ENCODE peak calls at places on chromosomes 4 and X, in nine cellular contexts. X is astrocyte of the spinal cord; N is fibroblast of mammary gland; H is naive thymus-derived CD4-positive, alpha-beta T cell; Z is HFFc6; R is colonic mucosa; C is right lobe of liver; K is NCI-H226; L is NCI-H460. S is an unnamed sample.

GRCh38 chr4:68797618-68798017 is 18.2 kb upstream of the UGT2B10 start:
- DNase-seq in X (no peak), N (no peak), H (no peak), Z (no peak), R (no peak), C (no peak), K (no peak), L (no peak), S (no peak)

GRCh38 chrX:29233592-29234179 is 646.4 kb downstream of the IL1RAPL1 start:
- DNase-seq in X (no peak), N (no peak), H (no peak), Z (no peak), R (no peak), C (no peak), K (no peak), L (no peak), S (no peak)

GRCh38 chrX:18638397-18638796 is 33.5 kb downstream of the RS1 start:
- DNase-seq in X (no peak), N (no peak), H (no peak), Z (no peak), R (no peak), C (no peak), K (no peak), L (no peak), S (no peak)

GRCh38 chr4:151865327-151865726 is 104.5 kb upstream of the GATB start:
- DNase-seq in X (no peak), N (no peak), H (no peak), Z (no peak), R (peak; percentile 32), C (peak; percentile 57), K (no peak), L (no peak), S (no peak)

GRCh38 chr4:180636696-180637095 is 1606.5 kb upstream of the TENM3 start:
- DNase-seq in X (peak; percentile 86), N (peak; percentile 21), H (no peak), Z (no peak), R (no peak), C (no peak), K (no peak), L (no peak), S (no peak)

GRCh38 chrX:31166416-31166815 is 94.6 kb upstream of the FTHL17 start:
- DNase-seq in X (no peak), N (no peak), H (no peak), Z (no peak), R (no peak), C (no peak), K (peak; percentile 44), L (no peak), S (no peak)

GRCh38 chr4:7732263-7732662 is 207.4 kb downstream of the AFAP1 start:
- DNase-seq in X (no peak), N (no peak), H (no peak), Z (no peak), R (no peak), C (no peak), K (no peak), L (no peak), S (no peak)

GRCh38 chrX:102976290-102976689 is 39.2 kb downstream of the RAB40AL start:
- DNase-seq in X (no peak), N (peak; percentile 8), H (no peak), Z (peak; percentile 39), R (no peak), C (no peak), K (peak; percentile 60), L (no peak), S (no peak)

GRCh38 chr4:108693211-108693610 is 42.8 kb downstream of the OSTC start:
- DNase-seq in X (no peak), N (no peak), H (no peak), Z (no peak), R (no peak), C (no peak), K (no peak), L (no peak), S (no peak)

GRCh38 chr4:114600066-114600552 is 1.5 kb downstream of the UGT8 start:
- DNase-seq in X (no peak), N (no peak), H (no peak), Z (no peak), R (no peak), C (no peak), K (no peak), L (no peak), S (peak; percentile 29)

GRCh38 chr4:25180524-25181131 is 20.4 kb upstream of the SEPSECS start:
- DNase-seq in X (peak; percentile 41), N (peak; percentile 67), H (peak; percentile 26), Z (peak; percentile 22), R (peak; percentile 24), C (no peak), K (no peak), L (peak; percentile 42), S (peak; percentile 32)

GRCh38 chrX:48468693-48469691 is 1.1 kb downstream of the SLC38A5 start:
- DNase-seq in X (no peak), N (no peak), H (peak; percentile 16), Z (no peak), R (peak; percentile 43), C (no peak), K (no peak), L (peak; percentile 15), S (no peak)

GRCh38 chrX:153460826-153461225 is 9.6 kb downstream of the HAUS7 start:
- DNase-seq in X (peak; percentile 45), N (peak; percentile 48), H (peak; percentile 43), Z (no peak), R (peak; percentile 40), C (no peak), K (peak; percentile 20), L (peak; percentile 51), S (no peak)

GRCh38 chrX:104335765-104336164 is 81.0 kb upstream of the ESX1 start:
- DNase-seq in X (peak; percentile 85), N (peak; percentile 86), H (no peak), Z (peak; percentile 88), R (no peak), C (no peak), K (peak; percentile 17), L (no peak), S (no peak)

GRCh38 chr4:76233967-76234678 is 17.4 kb upstream of the FAM47E start:
- DNase-seq in X (no peak), N (no peak), H (no peak), Z (no peak), R (peak; percentile 57), C (no peak), K (no peak), L (no peak), S (peak; percentile 68)

GRCh38 chrX:110241816-110242215 is 76.1 kb downstream of the AMMECR1 start:
- DNase-seq in X (peak; percentile 35), N (peak; percentile 38), H (no peak), Z (no peak), R (peak; percentile 18), C (peak; percentile 42), K (peak; percentile 38), L (no peak), S (no peak)

GRCh38 chr4:93359609-93360008 is 468.9 kb upstream of the ATOH1 start:
- DNase-seq in X (no peak), N (no peak), H (no peak), Z (no peak), R (no peak), C (no peak), K (no peak), L (no peak), S (no peak)

GRCh38 chr4:151935411-151935810 is 174.6 kb upstream of the GATB start:
- DNase-seq in X (no peak), N (no peak), H (no peak), Z (no peak), R (no peak), C (no peak), K (no peak), L (no peak), S (no peak)

GRCh38 chrX:110089656-110090404 is 86.9 kb downstream of the TMEM164 start:
- DNase-seq in X (peak; percentile 44), N (no peak), H (no peak), Z (no peak), R (no peak), C (no peak), K (no peak), L (no peak), S (no peak)

GRCh38 chrX:739611-740010 is 109.0 kb downstream of the SHOX start:
- DNase-seq in X (no peak), N (no peak), H (no peak), Z (no peak), R (no peak), C (peak; percentile 21), K (no peak), L (no peak), S (no peak)

GRCh38 chr4:122503214-122503613 is 46.7 kb upstream of the IL2 start:
- DNase-seq in X (no peak), N (no peak), H (no peak), Z (no peak), R (no peak), C (no peak), K (no peak), L (no peak), S (no peak)

GRCh38 chr4:184476660-184477059 is 2.3 kb upstream of the IRF2 start:
- DNase-seq in X (no peak), N (no peak), H (peak; percentile 28), Z (no peak), R (no peak), C (no peak), K (no peak), L (no peak), S (no peak)